ENCODE peak calls at places on chromosomes 5 and 9, in eight cellular contexts. U, T, D, I, B, M, S and H are unnamed samples.

GRCh38 chr9:37056086-37056485 is 22.0 kb upstream of the PAX5 start:
- DNase-seq in T (no peak), I (no peak), B (no peak), M (no peak), S (no peak), U (no peak), D (no peak), H (no peak)

GRCh38 chr5:156623381-156624040 is 226.6 kb upstream of the PPP1R2B start:
- DNase-seq in U (no peak), B (no peak), T (no peak), S (no peak), D (no peak), M (no peak), I (no peak), H (no peak)

GRCh38 chr5:103582364-103582763 is 19.8 kb upstream of the NUDT12 start:
- DNase-seq in T (no peak), I (no peak), M (no peak), B (peak; percentile 36), S (peak; percentile 54), U (no peak), D (no peak), H (no peak)

GRCh38 chr5:67221487-67222242 is 25.1 kb upstream of the CD180 start:
- DNase-seq in U (no peak), M (no peak), D (peak; percentile 45), B (no peak), I (peak; percentile 36), S (no peak), T (peak; percentile 65), H (no peak)

GRCh38 chr9:94819161-94819677 is 92.7 kb downstream of the AOPEP start:
- DNase-seq in U (no peak), T (no peak), S (no peak), M (no peak), D (no peak), B (no peak), I (no peak), H (no peak)

GRCh38 chr9:105608685-105609598 is 51.0 kb downstream of the FKTN start:
- DNase-seq in I (no peak), B (no peak), U (no peak), S (peak; percentile 11), D (no peak), M (no peak), T (peak; percentile 43), H (no peak)

GRCh38 chr5:143514915-143515314 is 111.4 kb upstream of the NR3C1 start:
- DNase-seq in I (no peak), U (no peak), B (no peak), M (no peak), T (no peak), D (no peak), S (no peak), H (no peak)

GRCh38 chr9:114687034-114687433 is 5.0 kb upstream of the TEX48 start:
- DNase-seq in S (peak; percentile 9), D (no peak), B (no peak), U (no peak), M (no peak), I (no peak), T (no peak), H (no peak)

GRCh38 chr9:34413229-34413852 is 36.6 kb upstream of the MYORG start:
- DNase-seq in D (peak; percentile 21), S (peak; percentile 45), U (no peak), B (peak; percentile 78), I (no peak), T (no peak), M (no peak), H (no peak)

GRCh38 chr9:111975709-111976108 is 79.1 kb downstream of the UGCG start:
- DNase-seq in S (no peak), D (no peak), I (no peak), U (no peak), T (no peak), B (peak; percentile 41), M (no peak), H (no peak)

GRCh38 chr5:141747152-141747640 is 65.2 kb upstream of the ARAP3 start:
- DNase-seq in B (peak; percentile 90), D (no peak), I (no peak), S (peak; percentile 61), U (peak; percentile 45), T (peak; percentile 73), M (no peak), H (peak; percentile 77)